ENCODE peak calls at places on chromosomes 3 and 15, in nine cellular contexts. O, E, B, Q, M, S, W, J and C are unnamed samples.

GRCh38 chr3:54882114-54882833 is 45.6 kb downstream of the LRTM1 start:
- DNase-seq in B (no peak), O (no peak), E (peak; percentile 92), M (peak; percentile 88), J (peak; percentile 82), S (peak; percentile 95), W (no peak), Q (no peak), C (no peak)

GRCh38 chr3:160400048-160400630 is 689 bp downstream of the SMC4 start:
- DNase-seq in O (peak; percentile 52), W (peak; percentile 61), S (no peak), Q (peak; percentile 27), E (peak; percentile 51), B (peak; percentile 36), M (no peak), J (peak; percentile 36), C (peak; percentile 53)

GRCh38 chr3:105527949-105528348 is 161.2 kb downstream of the ALCAM start:
- DNase-seq in J (peak; percentile 87), Q (no peak), S (no peak), W (peak; percentile 44), B (no peak), E (peak; percentile 91), O (peak; percentile 4), M (no peak), C (no peak)

GRCh38 chr3:110077093-110077492 is 739.7 kb upstream of the DPPA4 start:
- DNase-seq in Q (no peak), J (no peak), W (no peak), S (no peak), O (no peak), B (no peak), M (no peak), E (no peak), C (no peak)

GRCh38 chr3:69823710-69824109 is 84.4 kb downstream of the MITF start:
- DNase-seq in M (no peak), S (no peak), Q (no peak), J (peak; percentile 6), E (no peak), O (no peak), B (no peak), W (no peak), C (no peak)

GRCh38 chr3:152466784-152467183 is 198.1 kb downstream of the MBNL1 start:
- DNase-seq in B (no peak), W (peak; percentile 29), E (peak; percentile 29), S (peak; percentile 29), J (no peak), M (no peak), O (peak; percentile 65), Q (peak; percentile 42), C (no peak)

GRCh38 chr3:160376681-160377080 is 22.3 kb downstream of the IFT80 start:
- DNase-seq in E (no peak), M (peak; percentile 69), J (peak; percentile 34), S (no peak), O (no peak), Q (no peak), B (no peak), W (no peak), C (no peak)

GRCh38 chr15:82307714-82308081 is 41.6 kb downstream of the GOLGA6L10 start:
- DNase-seq in J (no peak), S (no peak), B (no peak), E (no peak), M (no peak), W (no peak), O (no peak), Q (no peak), C (no peak)

GRCh38 chr3:25589783-25590258 is 74.9 kb downstream of the TOP2B start:
- DNase-seq in Q (no peak), E (no peak), J (no peak), O (no peak), W (no peak), S (no peak), B (no peak), M (no peak), C (no peak)

GRCh38 chr3:38601971-38602550 is 47.4 kb downstream of the SCN5A start:
- DNase-seq in B (no peak), Q (no peak), E (no peak), S (no peak), W (no peak), J (no peak), O (peak; percentile 34), M (no peak), C (no peak)

GRCh38 chr3:17023006-17023664 is 138.4 kb downstream of the PLCL2 start:
- DNase-seq in J (peak; percentile 8), S (no peak), B (no peak), E (peak; percentile 47), O (no peak), Q (no peak), M (no peak), W (peak; percentile 80), C (no peak)

GRCh38 chr15:78037328-78037727 is 40.2 kb downstream of the TBC1D2B start:
- DNase-seq in M (no peak), S (no peak), O (no peak), B (no peak), J (no peak), W (no peak), Q (no peak), E (no peak), C (no peak)

GRCh38 chr15:70246623-70247200 is 149.0 kb upstream of the TLE3 start:
- DNase-seq in Q (no peak), O (no peak), J (no peak), M (no peak), E (no peak), B (no peak), W (no peak), S (no peak), C (no peak)

GRCh38 chr3:66276705-66277274 is 56.0 kb downstream of the SLC25A26 start:
- DNase-seq in W (peak; percentile 77), O (peak; percentile 66), S (no peak), B (peak; percentile 78), Q (peak; percentile 84), E (peak; percentile 67), J (peak; percentile 42), M (peak; percentile 52), C (peak; percentile 69)

GRCh38 chr15:59339252-59339672 is 33.4 kb downstream of the MYO1E start:
- DNase-seq in S (no peak), O (no peak), Q (no peak), E (peak; percentile 98), B (no peak), J (peak; percentile 94), M (no peak), W (no peak), C (no peak)

GRCh38 chr3:5276953-5277352 is 89.4 kb downstream of the EDEM1 start:
- DNase-seq in O (no peak), J (no peak), W (peak; percentile 14), M (no peak), S (no peak), B (no peak), Q (no peak), E (no peak), C (no peak)

GRCh38 chr15:49826640-49827281 is 205.9 kb downstream of the DTWD1 start:
- DNase-seq in Q (no peak), M (no peak), B (no peak), E (no peak), S (no peak), J (no peak), W (no peak), O (no peak), C (no peak)

GRCh38 chr15:49827311-49827710 is 206.5 kb downstream of the DTWD1 start:
- DNase-seq in W (no peak), Q (no peak), O (no peak), B (no peak), M (no peak), S (no peak), E (no peak), J (no peak), C (no peak)

GRCh38 chr15:49830411-49830810 is 209.6 kb downstream of the DTWD1 start:
- DNase-seq in M (no peak), B (no peak), S (peak; percentile 18), W (no peak), J (no peak), O (no peak), Q (peak; percentile 29), E (no peak), C (no peak)

GRCh38 chr15:49831206-49831965 is 210.5 kb downstream of the DTWD1 start:
- DNase-seq in S (peak; percentile 88), J (peak; percentile 79), O (peak; percentile 9), W (no peak), B (no peak), M (peak; percentile 68), Q (no peak), E (peak; percentile 78), C (no peak)

GRCh38 chr15:49832421-49832980 is 211.7 kb downstream of the DTWD1 start:
- DNase-seq in B (no peak), O (no peak), W (peak; percentile 5), M (no peak), J (no peak), Q (peak; percentile 75), E (peak; percentile 43), S (no peak), C (peak; percentile 7)
- TF ChIP-seq CTCF in B (no peak), O (peak; percentile 32), W (peak; percentile 16), M (peak; percentile 31), J (peak; percentile 57), Q (peak; percentile 78), E (peak; percentile 69), S (peak; percentile 37), C (peak; percentile 29)

GRCh38 chr3:44988073-44988472 is 12.0 kb downstream of the EXOSC7 start:
- DNase-seq in J (no peak), M (no peak), E (no peak), W (no peak), B (no peak), Q (peak; percentile 47), S (no peak), O (peak; percentile 43), C (no peak)
- TF ChIP-seq CTCF in J (peak; percentile 38), M (peak; percentile 39), E (peak; percentile 9), W (peak; percentile 38), B (peak; percentile 66), Q (no peak), S (peak; percentile 52), O (peak; percentile 50), C (peak; percentile 33)

GRCh38 chr3:44476181-44476599 is 1.3 kb downstream of the ZNF445 start:
- DNase-seq in B (no peak), E (peak; percentile 5), W (peak; percentile 59), M (no peak), O (peak; percentile 3), J (peak; percentile 21), S (peak; percentile 9), Q (no peak), C (no peak)
- TF ChIP-seq CTCF in B (no peak), E (no peak), W (no peak), M (no peak), O (no peak), J (no peak), S (peak; percentile 16), Q (no peak), C (no peak)

DNA sequence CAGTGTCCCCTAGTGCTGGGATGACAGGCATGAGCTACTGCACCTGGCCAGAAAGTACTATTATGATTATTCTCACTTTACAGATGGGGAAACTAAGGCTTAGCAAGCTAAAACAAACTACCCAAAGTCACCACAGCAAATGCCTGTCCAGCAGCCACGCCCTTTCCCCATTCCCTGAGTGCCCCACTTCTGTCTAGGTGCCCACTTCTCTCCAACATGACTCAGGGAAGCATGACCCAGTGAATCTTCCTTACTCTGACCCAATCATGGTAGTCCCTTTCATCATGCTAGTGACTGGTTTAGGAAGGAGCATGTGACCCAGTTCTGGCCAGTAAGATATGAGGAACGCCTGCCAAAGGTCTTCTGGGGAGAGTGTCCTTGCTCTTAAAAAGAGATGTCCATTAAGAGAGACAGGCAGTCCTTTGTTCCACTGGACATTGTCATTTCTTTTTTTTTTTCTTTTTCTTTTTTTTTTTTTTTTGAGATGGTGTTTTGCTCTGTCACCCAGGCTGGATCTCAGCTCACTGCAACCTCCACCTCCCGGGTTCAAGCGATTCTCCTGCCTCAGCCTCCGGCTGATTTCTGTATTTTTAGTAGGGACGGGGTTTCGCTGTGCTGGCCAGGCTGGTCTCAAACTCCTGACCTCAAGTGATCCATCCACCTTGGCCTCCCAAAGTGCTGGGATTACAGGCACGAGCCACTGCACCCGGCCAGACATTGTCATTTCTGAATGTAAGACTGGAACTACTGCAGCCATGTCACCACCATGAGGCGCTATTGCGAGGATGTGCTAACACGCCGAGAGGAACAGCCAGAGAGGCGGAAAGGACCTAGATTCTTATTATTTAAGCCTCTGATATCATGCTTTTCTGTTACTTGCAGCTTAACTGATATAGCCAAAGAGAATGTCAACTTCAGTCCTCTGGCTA is 19.8 kb downstream of the MEGF11 start:
- DNase-seq in Q (peak; percentile 85), M (no peak), J (peak; percentile 26), O (peak; percentile 27), S (no peak), B (peak; percentile 15), W (peak; percentile 27), E (peak; percentile 34), C (no peak)
- TF ChIP-seq CTCF in Q (peak; percentile 89), M (no peak), J (no peak), O (peak; percentile 48), S (no peak), B (no peak), W (peak; percentile 15), E (no peak), C (no peak)